ENCODE peak calls at places on chromosomes 4 and X, in five cellular contexts. K is prostate gland, R is adrenal gland, L is H1, I is uterus. M is an unnamed sample.
A peak's percentile ranks its signal among the peaks of the same experiment; 100 is the strongest.

GRCh38 chrX:155949098-155949497 is 48.4 kb upstream of the IL9R start:
- DNase-seq in K (no peak), R (no peak), L (no peak), I (no peak), M (no peak)

GRCh38 chrX:138859421-138859820 is 147.9 kb upstream of the FGF13 start:
- DNase-seq in K (no peak), R (no peak), L (no peak), I (no peak), M (no peak)

GRCh38 chr4:7736436-7737267 is 203.0 kb downstream of the AFAP1 start:
- DNase-seq in K (no peak), R (no peak), L (no peak), I (no peak), M (no peak)

GRCh38 chr4:74042681-74043080 is 4.2 kb upstream of the CXCL3 start:
- DNase-seq in K (no peak), R (no peak), L (no peak), I (no peak), M (peak; percentile 21)

GRCh38 chrX:46208225-46208854 is 336.9 kb downstream of the ZNF674 start:
- DNase-seq in K (no peak), R (no peak), L (no peak), I (no peak), M (no peak)

GRCh38 chr4:146029939-146030710 is 91.5 kb upstream of the ZNF827 start:
- DNase-seq in K (no peak), R (no peak), L (no peak), I (no peak), M (peak; percentile 19)

GRCh38 chr4:123526511-123526910 is 129.9 kb downstream of the SPRY1 start:
- DNase-seq in K (no peak), R (no peak), L (no peak), I (no peak), M (no peak)

GRCh38 chr4:129342820-129343219 is 246.9 kb downstream of the C4orf33 start:
- DNase-seq in K (no peak), R (no peak), L (no peak), I (no peak), M (no peak)

GRCh38 chrX:134669378-134670098 is 11.3 kb upstream of the PLAC1 start:
- DNase-seq in K (no peak), R (no peak), L (no peak), I (peak; percentile 66), M (peak; percentile 24)

GRCh38 chr4:23903859-23904438 is 14.1 kb upstream of the PPARGC1A start:
- DNase-seq in K (peak; percentile 21), R (no peak), L (no peak), I (no peak), M (no peak)

GRCh38 chr4:161419822-161420221 is 744.0 kb downstream of the FSTL5 start:
- DNase-seq in K (no peak), R (peak; percentile 51), L (no peak), I (no peak), M (peak; percentile 6)

GRCh38 chrX:109485470-109486340 is 3.8 kb upstream of the GUCY2F start:
- DNase-seq in K (peak; percentile 34), R (peak; percentile 87), L (no peak), I (peak; percentile 49), M (peak; percentile 67)

GRCh38 chr4:21327976-21328700 is 620.4 kb downstream of the KCNIP4 start:
- DNase-seq in K (no peak), R (no peak), L (no peak), I (no peak), M (no peak)

GRCh38 chr4:98522603-98523395 is 135.6 kb downstream of the TSPAN5 start:
- DNase-seq in K (no peak), R (no peak), L (no peak), I (no peak), M (no peak)

GRCh38 chr4:182897601-182898478 is 19.3 kb downstream of the DCTD start:
- DNase-seq in K (no peak), R (peak; percentile 52), L (no peak), I (no peak), M (no peak)

GRCh38 chrX:3346436-3347329 is at the start of gene MXRA5:
- DNase-seq in K (peak; percentile 17), R (peak; percentile 52), L (no peak), I (peak; percentile 32), M (peak; percentile 23)

GRCh38 chrX:119240356-119240755 is 4.3 kb downstream of the PGRMC1 start:
- DNase-seq in K (no peak), R (no peak), L (no peak), I (no peak), M (no peak)

GRCh38 chrX:40094041-40094899 is 3.5 kb downstream of the BCOR start:
- DNase-seq in K (peak; percentile 46), R (peak; percentile 86), L (no peak), I (peak; percentile 40), M (peak; percentile 40)

GRCh38 chrX:7119927-7120577 is 27.5 kb upstream of the STS start:
- DNase-seq in K (no peak), R (no peak), L (no peak), I (no peak), M (no peak)

GRCh38 chr4:7993671-7994070 is 54.0 kb upstream of the AFAP1 start:
- DNase-seq in K (no peak), R (no peak), L (no peak), I (no peak), M (no peak)

GRCh38 chr4:28211714-28212470 is 1351.3 kb downstream of the STIM2 start:
- DNase-seq in K (no peak), R (no peak), L (no peak), I (no peak), M (no peak)

GRCh38 chr4:158428242-158428641 is 93.4 kb upstream of the RXFP1 start:
- DNase-seq in K (no peak), R (no peak), L (no peak), I (no peak), M (no peak)

GRCh38 chr4:74267998-74268606 is 40.2 kb upstream of the EPGN start:
- DNase-seq in K (no peak), R (no peak), L (no peak), I (no peak), M (no peak)

GRCh38 chr4:33941854-33942253 is 2302.5 kb downstream of the ARAP2 start:
- DNase-seq in K (no peak), R (no peak), L (no peak), I (no peak), M (no peak)

GRCh38 chr4:184385705-184386141 is 88.6 kb downstream of the IRF2 start:
- DNase-seq in K (peak; percentile 80), R (peak; percentile 63), L (no peak), I (no peak), M (no peak)

GRCh38 chrX:38336538-38337240 is 9.4 kb upstream of the RPGR start:
- DNase-seq in K (no peak), R (no peak), L (no peak), I (no peak), M (no peak)

GRCh38 chr4:159764343-159764952 is 661.6 kb downstream of the RAPGEF2 start:
- DNase-seq in K (peak; percentile 15), R (no peak), L (peak; percentile 9), I (no peak), M (peak; percentile 29)

GRCh38 chr4:23163649-23164436 is 471.1 kb downstream of the GBA3 start:
- DNase-seq in K (no peak), R (no peak), L (no peak), I (no peak), M (no peak)

GRCh38 chr4:112704991-112705845 is 68.3 kb downstream of the LARP7 start:
- DNase-seq in K (peak; percentile 7), R (peak; percentile 79), L (peak; percentile 19), I (peak; percentile 54), M (peak; percentile 25)

DNA sequence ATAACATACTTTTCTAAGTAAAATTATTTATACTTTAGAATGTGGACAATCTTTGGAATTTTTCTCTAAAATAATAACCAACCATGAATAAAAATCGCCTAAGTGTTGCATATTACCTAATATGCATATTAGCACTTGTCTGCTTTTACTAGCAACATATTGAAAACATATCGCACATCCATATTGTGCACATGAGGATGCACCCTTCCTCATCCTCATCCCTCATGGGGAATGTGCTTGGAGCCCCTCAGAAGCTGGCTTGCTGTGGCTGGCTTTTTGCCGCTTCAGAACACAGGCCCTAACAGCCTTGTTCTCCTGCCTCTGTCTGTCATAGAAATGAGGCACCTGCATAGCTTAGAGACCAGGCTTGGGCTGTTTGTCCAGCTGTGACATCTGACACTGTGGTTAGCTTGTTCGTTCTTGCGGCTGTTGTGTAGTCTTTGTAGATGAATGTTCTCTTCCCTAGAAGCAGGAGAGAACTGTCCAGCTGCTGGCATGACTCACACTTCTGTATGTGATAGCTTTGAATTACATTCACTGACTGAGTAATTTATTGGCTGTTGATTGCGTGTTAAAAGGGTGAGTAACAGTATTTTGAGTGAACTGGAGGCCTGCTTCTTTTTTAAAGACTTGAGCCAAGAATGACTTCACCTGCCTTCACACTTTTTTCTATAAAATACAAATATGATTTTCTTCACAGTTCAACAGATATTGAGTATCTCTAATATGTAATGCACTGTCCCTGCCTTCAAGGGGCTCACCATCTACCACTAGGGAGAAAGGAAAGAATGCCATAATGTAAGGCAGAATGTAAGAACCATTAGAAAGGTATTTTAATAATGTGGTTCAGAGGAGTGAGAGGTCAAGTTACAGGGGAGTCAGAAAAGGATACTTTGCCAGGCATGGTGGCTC is 81.9 kb downstream of the HMGB2 start:
- DNase-seq in K (peak; percentile 36), R (peak; percentile 60), L (no peak), I (peak; percentile 42), M (peak; percentile 84)
- TF ChIP-seq POLR2A in K (no peak), R (no peak), L (no peak), I (no peak), M (peak; percentile 49)

GRCh38 chr4:151627491-151627890 is 133.3 kb downstream of the GATB start:
- DNase-seq in K (no peak), R (no peak), L (no peak), I (no peak), M (no peak)
- TF ChIP-seq POLR2A in K (no peak), R (no peak), L (no peak), I (no peak), M (no peak)

GRCh38 chr4:38857354-38858096 is 908 bp upstream of the TLR6 start:
- DNase-seq in K (peak; percentile 17), R (peak; percentile 72), L (no peak), I (peak; percentile 31), M (no peak)
- TF ChIP-seq POLR2A in K (no peak), R (no peak), L (no peak), I (no peak), M (no peak)

GRCh38 chr4:39044364-39044946 is 12.2 kb upstream of the TMEM156 start:
- DNase-seq in K (peak; percentile 82), R (peak; percentile 97), L (peak; percentile 84), I (peak; percentile 92), M (peak; percentile 94)
- TF ChIP-seq POLR2A in K (peak; percentile 30), R (no peak), L (peak; percentile 85), I (no peak), M (peak; percentile 72)

GRCh38 chrX:49002091-49002935 is at the start of gene GRIPAP1:
- DNase-seq in K (peak; percentile 46), R (peak; percentile 82), L (peak; percentile 77), I (peak; percentile 69), M (peak; percentile 74)
- TF ChIP-seq POLR2A in K (peak; percentile 56), R (peak; percentile 41), L (peak; percentile 49), I (peak; percentile 64), M (peak; percentile 78)

DNA sequence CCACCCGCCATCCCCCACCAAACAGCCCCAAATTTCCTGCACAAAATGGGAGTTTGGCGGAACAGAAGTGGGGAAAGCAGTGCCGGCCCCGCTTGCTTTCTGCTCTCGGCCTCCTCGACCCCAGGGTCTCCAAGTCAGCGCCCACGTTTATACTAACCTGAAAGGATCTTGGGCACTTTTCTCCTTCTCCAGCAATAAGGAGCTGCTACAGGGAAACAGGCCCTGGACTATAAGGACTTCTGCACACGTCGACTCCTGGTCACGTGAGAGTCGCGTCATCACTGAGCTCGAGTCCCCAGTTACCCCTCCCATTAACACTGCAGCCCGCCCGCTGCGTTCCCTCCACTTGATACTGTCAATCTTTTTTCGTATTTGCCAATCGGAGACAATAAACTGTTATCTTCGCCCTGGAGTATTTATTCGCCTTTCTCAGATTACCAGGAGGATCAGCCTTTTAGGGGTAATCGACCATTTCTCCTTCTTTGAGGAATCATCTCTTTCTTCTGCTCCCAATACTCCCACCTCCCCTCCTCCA is at the start of gene TCEAL8:
- DNase-seq in K (peak; percentile 81), R (peak; percentile 90), L (peak; percentile 31), I (peak; percentile 75), M (peak; percentile 75)
- TF ChIP-seq POLR2A in K (peak; percentile 62), R (no peak), L (peak; percentile 59), I (peak; percentile 64), M (peak; percentile 27)

M was measured in body of pancreas.